ENCODE peak calls at places on chromosomes 13 and 19, in six cellular contexts. One of them, this sample, is unnamed. For H3K36me3, the result is how much of the 10 kb centered on the place peaks cover.

GRCh38 chr13:44710576-44710975 is 134.4 kb upstream of the TSC22D1 start:
- DNase-seq in upper lobe of left lung: no peak
- DNase-seq in ovary: no peak
- DNase-seq in heart left ventricle: no peak
- DNase-seq in stomach: no peak
- DNase-seq in uterus: no peak
- DNase-seq in this sample: no peak

GRCh38 chr13:66009241-66009640 is 1220.9 kb downstream of the PCDH9 start:
- DNase-seq in upper lobe of left lung: no peak
- DNase-seq in ovary: no peak
- DNase-seq in heart left ventricle: no peak
- DNase-seq in stomach: no peak
- DNase-seq in uterus: no peak
- DNase-seq in this sample: no peak

GRCh38 chr13:85910962-85911361 is 111.7 kb upstream of the SLITRK6 start:
- DNase-seq in upper lobe of left lung: no peak
- DNase-seq in ovary: no peak
- DNase-seq in heart left ventricle: no peak
- DNase-seq in stomach: no peak
- DNase-seq in uterus: no peak
- DNase-seq in this sample: no peak

GRCh38 chr19:6733338-6734095 is 3.9 kb downstream of the GPR108 start:
- DNase-seq in upper lobe of left lung: no peak
- DNase-seq in ovary: no peak
- DNase-seq in heart left ventricle: no peak
- DNase-seq in stomach: no peak
- DNase-seq in uterus: no peak
- DNase-seq in this sample: no peak

GRCh38 chr19:32223595-32224370 is 121.6 kb upstream of the ZNF507 start:
- DNase-seq in upper lobe of left lung: no peak
- DNase-seq in ovary: no peak
- DNase-seq in heart left ventricle: no peak
- DNase-seq in stomach: no peak
- DNase-seq in uterus: no peak
- DNase-seq in this sample: no peak

GRCh38 chr19:41548954-41549688 is 26.8 kb upstream of the CEACAM21 start:
- DNase-seq in upper lobe of left lung: no peak
- DNase-seq in ovary: no peak
- DNase-seq in heart left ventricle: no peak
- DNase-seq in stomach: peak
- DNase-seq in uterus: no peak
- DNase-seq in this sample: peak

GRCh38 chr19:17420267-17420924 is 549 bp downstream of the MVB12A start:
- DNase-seq in upper lobe of left lung: peak
- DNase-seq in ovary: peak
- DNase-seq in heart left ventricle: peak
- DNase-seq in stomach: peak
- DNase-seq in uterus: peak
- DNase-seq in this sample: peak

GRCh38 chr19:11560404-11560988 is 1.5 kb upstream of the ELOF1 start:
- DNase-seq in upper lobe of left lung: peak
- DNase-seq in ovary: no peak
- DNase-seq in heart left ventricle: no peak
- DNase-seq in stomach: peak
- DNase-seq in uterus: no peak
- DNase-seq in this sample: no peak

GRCh38 chr13:91158015-91158390 is 189.5 kb upstream of the MIR17HG start:
- DNase-seq in upper lobe of left lung: no peak
- DNase-seq in ovary: no peak
- DNase-seq in heart left ventricle: no peak
- DNase-seq in stomach: no peak
- DNase-seq in uterus: no peak
- DNase-seq in this sample: no peak

GRCh38 chr13:53052675-53053074 is 24.1 kb downstream of the OLFM4 start:
- DNase-seq in upper lobe of left lung: no peak
- DNase-seq in ovary: no peak
- DNase-seq in heart left ventricle: no peak
- DNase-seq in stomach: peak
- DNase-seq in uterus: no peak
- DNase-seq in this sample: no peak

GRCh38 chr19:10817291-10818038 is 18.5 kb downstream of the TMED1 start:
- DNase-seq in upper lobe of left lung: no peak
- DNase-seq in ovary: peak
- DNase-seq in heart left ventricle: peak
- DNase-seq in stomach: peak
- DNase-seq in uterus: peak
- DNase-seq in this sample: peak

GRCh38 chr13:40172149-40172591 is 494.3 kb downstream of the FOXO1 start:
- DNase-seq in upper lobe of left lung: peak
- DNase-seq in ovary: no peak
- DNase-seq in heart left ventricle: no peak
- DNase-seq in stomach: no peak
- DNase-seq in uterus: no peak
- DNase-seq in this sample: no peak

DNA sequence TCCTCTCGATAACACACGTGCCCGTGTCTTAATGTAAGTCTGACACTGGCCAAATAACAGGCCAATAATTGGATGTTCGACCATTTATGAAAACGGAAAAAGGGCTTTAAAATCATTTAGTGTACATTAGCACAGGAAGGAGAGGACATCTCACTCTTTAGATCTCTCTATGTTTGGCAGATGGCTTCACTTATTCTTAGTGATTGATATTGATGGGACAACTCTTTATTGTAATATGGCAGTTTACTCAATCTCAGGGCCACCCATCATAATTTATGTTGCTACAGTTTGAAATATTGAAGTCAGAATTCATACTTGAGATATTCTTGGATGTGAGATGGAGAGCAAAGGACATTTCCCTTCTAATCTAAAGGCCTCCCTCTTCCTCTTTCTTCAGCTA is 430.7 kb upstream of the ARGLU1 start:
- DNase-seq in upper lobe of left lung: no peak
- DNase-seq in ovary: no peak
- DNase-seq in heart left ventricle: no peak
- DNase-seq in stomach: no peak
- DNase-seq in uterus: no peak
- DNase-seq in this sample: no peak
- H3K4me3 ChIP-seq in upper lobe of left lung: no peak
- H3K4me3 ChIP-seq in ovary: no peak
- H3K4me3 ChIP-seq in heart left ventricle: no peak
- H3K4me3 ChIP-seq in stomach: no peak
- H3K4me3 ChIP-seq in uterus: no peak
- H3K4me3 ChIP-seq in this sample: no peak

GRCh38 chr19:35720648-35721047 is 2.8 kb downstream of the KMT2B start:
- DNase-seq in upper lobe of left lung: no peak
- DNase-seq in ovary: no peak
- DNase-seq in heart left ventricle: no peak
- DNase-seq in stomach: no peak
- DNase-seq in uterus: no peak
- DNase-seq in this sample: no peak

GRCh38 chr19:35722461-35722860 is 4.7 kb downstream of the KMT2B start:
- DNase-seq in upper lobe of left lung: no peak
- DNase-seq in ovary: no peak
- DNase-seq in heart left ventricle: no peak
- DNase-seq in stomach: no peak
- DNase-seq in uterus: no peak
- DNase-seq in this sample: no peak

GRCh38 chr19:35720163-35720524 is 2.3 kb downstream of the KMT2B start:
- DNase-seq in upper lobe of left lung: no peak
- DNase-seq in ovary: no peak
- DNase-seq in heart left ventricle: no peak
- DNase-seq in stomach: no peak
- DNase-seq in uterus: no peak
- DNase-seq in this sample: no peak

GRCh38 chr19:35722897-35723296 is 5.1 kb downstream of the KMT2B start:
- DNase-seq in upper lobe of left lung: no peak
- DNase-seq in ovary: no peak
- DNase-seq in heart left ventricle: no peak
- DNase-seq in stomach: no peak
- DNase-seq in uterus: no peak
- DNase-seq in this sample: no peak

DNA sequence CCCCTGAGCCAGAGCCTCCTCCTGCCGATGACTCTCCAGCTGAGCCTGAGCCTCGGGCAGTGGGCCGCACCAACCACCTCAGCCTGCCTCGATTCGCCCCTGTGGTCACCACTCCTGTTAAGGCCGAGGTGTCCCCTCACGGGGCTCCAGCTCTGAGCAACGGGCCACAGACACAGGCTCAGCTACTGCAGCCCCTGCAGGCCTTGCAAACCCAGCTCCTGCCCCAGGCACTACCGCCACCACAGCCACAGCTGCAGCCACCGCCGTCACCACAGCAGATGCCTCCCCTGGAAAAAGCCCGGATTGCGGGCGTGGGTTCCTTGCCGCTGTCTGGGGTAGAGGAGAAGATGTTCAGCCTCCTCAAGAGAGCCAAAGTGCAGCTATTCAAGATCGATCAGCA is 3.6 kb downstream of the KMT2B start:
- DNase-seq in upper lobe of left lung: no peak
- DNase-seq in ovary: no peak
- DNase-seq in heart left ventricle: no peak
- DNase-seq in stomach: no peak
- DNase-seq in uterus: no peak
- DNase-seq in this sample: no peak
- TF ChIP-seq POLR2A in upper lobe of left lung: no peak
- TF ChIP-seq POLR2A in ovary: no peak
- TF ChIP-seq POLR2A in heart left ventricle: no peak
- TF ChIP-seq POLR2A in stomach: no peak
- TF ChIP-seq POLR2A in uterus: no peak
- TF ChIP-seq POLR2A in this sample: no peak

GRCh38 chr13:25065974-25066770 is 29.8 kb upstream of the PABPC3 start:
- DNase-seq in upper lobe of left lung: no peak
- DNase-seq in ovary: no peak
- DNase-seq in heart left ventricle: no peak
- DNase-seq in stomach: no peak
- DNase-seq in uterus: no peak
- DNase-seq in this sample: no peak

GRCh38 chr13:25067054-25067453 is 28.9 kb upstream of the PABPC3 start:
- DNase-seq in upper lobe of left lung: no peak
- DNase-seq in ovary: no peak
- DNase-seq in heart left ventricle: no peak
- DNase-seq in stomach: no peak
- DNase-seq in uterus: no peak
- DNase-seq in this sample: no peak

GRCh38 chr13:25069236-25069635 is 26.7 kb upstream of the PABPC3 start:
- DNase-seq in upper lobe of left lung: no peak
- DNase-seq in ovary: no peak
- DNase-seq in heart left ventricle: no peak
- DNase-seq in stomach: no peak
- DNase-seq in uterus: no peak
- DNase-seq in this sample: no peak

GRCh38 chr13:25068810-25069209 is 27.1 kb upstream of the PABPC3 start:
- DNase-seq in upper lobe of left lung: no peak
- DNase-seq in ovary: no peak
- DNase-seq in heart left ventricle: no peak
- DNase-seq in stomach: no peak
- DNase-seq in uterus: no peak
- DNase-seq in this sample: no peak

DNA sequence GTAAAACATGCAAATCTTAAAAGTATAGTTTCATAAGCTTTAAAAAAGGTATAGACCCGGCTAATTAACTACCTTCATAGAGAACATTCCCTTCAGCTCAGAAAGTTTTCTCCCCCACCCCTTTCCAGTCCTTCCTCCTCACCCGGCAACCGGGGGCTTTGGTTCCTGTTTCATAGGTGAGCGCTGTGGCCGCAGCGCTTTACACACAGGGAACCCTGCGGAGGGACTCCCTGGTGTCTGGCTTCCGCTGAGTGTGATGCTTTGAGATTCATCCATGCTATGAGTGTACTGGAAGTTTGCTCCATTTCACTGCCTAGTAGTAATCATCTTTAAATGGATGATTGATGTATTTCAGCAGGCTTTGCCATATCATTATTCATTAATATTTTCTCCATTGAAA is 26.0 kb upstream of the PABPC3 start:
- DNase-seq in upper lobe of left lung: no peak
- DNase-seq in ovary: no peak
- DNase-seq in heart left ventricle: no peak
- DNase-seq in stomach: no peak
- DNase-seq in uterus: no peak
- DNase-seq in this sample: no peak
- H3K36me3 ChIP-seq in upper lobe of left lung: under half
- H3K36me3 ChIP-seq in ovary: under half
- H3K36me3 ChIP-seq in heart left ventricle: under half
- H3K36me3 ChIP-seq in stomach: under half
- H3K36me3 ChIP-seq in uterus: under half
- H3K36me3 ChIP-seq in this sample: under half

GRCh38 chr13:100210966-100211710 is 122.2 kb downstream of the PCCA start:
- DNase-seq in upper lobe of left lung: no peak
- DNase-seq in ovary: no peak
- DNase-seq in heart left ventricle: no peak
- DNase-seq in stomach: no peak
- DNase-seq in uterus: no peak
- DNase-seq in this sample: no peak
- H3K4me3 ChIP-seq in upper lobe of left lung: no peak
- H3K4me3 ChIP-seq in ovary: no peak
- H3K4me3 ChIP-seq in heart left ventricle: no peak
- H3K4me3 ChIP-seq in stomach: no peak
- H3K4me3 ChIP-seq in uterus: no peak
- H3K4me3 ChIP-seq in this sample: no peak

DNA sequence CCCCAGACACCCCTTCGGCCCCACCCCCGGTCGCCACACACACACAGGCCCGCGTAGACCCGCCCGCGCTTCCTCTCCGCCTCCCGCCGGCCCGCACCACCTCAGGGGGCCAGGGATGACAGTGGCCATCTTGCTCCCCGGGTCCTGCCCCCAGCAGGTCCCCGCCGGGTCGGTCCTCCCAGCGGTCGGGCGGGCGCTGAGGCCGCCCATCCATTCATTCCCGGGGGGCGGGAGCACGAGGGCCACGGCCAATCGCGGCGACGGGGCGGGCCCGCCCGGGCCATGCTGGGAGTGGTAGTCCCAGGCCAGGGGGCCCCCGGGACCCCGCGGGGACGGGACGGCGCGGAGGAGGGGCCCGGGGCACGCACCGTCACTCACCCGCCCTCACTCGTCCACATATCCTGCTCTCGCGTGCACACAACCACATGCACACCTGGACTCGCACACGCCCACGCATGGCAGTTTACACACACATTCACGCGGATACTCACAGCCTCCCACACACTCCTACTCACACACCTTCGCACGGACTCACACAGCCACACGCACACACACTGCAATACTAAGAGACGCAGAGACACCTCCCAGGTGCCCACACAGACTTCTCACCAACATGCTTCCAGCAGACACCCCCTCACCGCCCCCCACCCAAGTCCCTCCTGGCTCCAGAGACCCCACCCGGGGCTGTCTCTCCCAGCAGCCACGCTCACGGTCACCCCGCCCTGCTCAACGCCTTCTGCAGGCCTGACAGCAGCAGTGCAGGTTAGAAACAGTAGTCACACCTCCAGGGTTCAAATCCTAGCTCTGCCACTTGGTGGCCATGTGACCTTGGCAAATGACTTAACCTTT is at the start of gene DPF1:
- DNase-seq in upper lobe of left lung: no peak
- DNase-seq in ovary: no peak
- DNase-seq in heart left ventricle: peak
- DNase-seq in stomach: peak
- DNase-seq in uterus: no peak
- DNase-seq in this sample: no peak
- TF ChIP-seq POLR2A in upper lobe of left lung: no peak
- TF ChIP-seq POLR2A in ovary: no peak
- TF ChIP-seq POLR2A in heart left ventricle: no peak
- TF ChIP-seq POLR2A in stomach: no peak
- TF ChIP-seq POLR2A in uterus: no peak
- TF ChIP-seq POLR2A in this sample: no peak